ENCODE peak calls at places on chromosomes 4 and X, in nine cellular contexts. Y is stimulated activated CD8-positive, alpha-beta memory T cell treated with anti-CD3 and anti-CD28 coated beads, Interleukin-15, amount 100 ng/mL, for 24 hours; P is kidney glomerular epithelial cell; D is EH; J is neuronal stem cell; C is activated naive CD4-positive, alpha-beta T cell treated with anti-CD3 and anti-CD28 coated beads for 36 hours; X is OCI-LY7; K is ELR; L is activated B cell treated with CpG ODN at 0.5 μM for 24 hours. T is an unnamed sample.

GRCh38 chr4:112514449-112515277 is 1.3 kb downstream of the NEUROG2 start:
- DNase-seq in Y (no peak), P (no peak), D (no peak), J (peak), C (peak), X (peak), K (no peak), L (no peak), T (no peak)

GRCh38 chr4:168797176-168797575 is 212.9 kb downstream of the CBR4 start:
- DNase-seq in Y (no peak), P (peak), D (peak), J (no peak), C (no peak), X (no peak), K (peak), L (no peak), T (no peak)

GRCh38 chr4:17066972-17067371 is 168.5 kb upstream of the LDB2 start:
- DNase-seq in Y (no peak), P (peak), D (peak), J (no peak), C (no peak), X (no peak), K (peak), L (no peak), T (no peak)

GRCh38 chr4:129335263-129335662 is 239.3 kb downstream of the C4orf33 start:
- DNase-seq in Y (no peak), P (no peak), D (no peak), J (no peak), C (no peak), X (no peak), K (no peak), L (no peak), T (no peak)

GRCh38 chr4:142663828-142664227 is 182.3 kb downstream of the INPP4B start:
- DNase-seq in Y (no peak), P (no peak), D (peak), J (no peak), C (no peak), X (no peak), K (peak), L (no peak), T (no peak)

GRCh38 chr4:182215171-182215570 is 28.0 kb upstream of the TENM3 start:
- DNase-seq in Y (no peak), P (no peak), D (no peak), J (no peak), C (no peak), X (no peak), K (no peak), L (no peak), T (no peak)

GRCh38 chr4:37424753-37425152 is 180.2 kb downstream of the NWD2 start:
- DNase-seq in Y (no peak), P (no peak), D (no peak), J (no peak), C (no peak), X (no peak), K (no peak), L (no peak), T (no peak)

GRCh38 chr4:102473476-102473875 is 27.7 kb upstream of the NFKB1 start:
- DNase-seq in Y (no peak), P (no peak), D (no peak), J (no peak), C (no peak), X (no peak), K (no peak), L (no peak), T (no peak)

GRCh38 chr4:133683967-133684366 is 517.6 kb downstream of the PABPC4L start:
- DNase-seq in Y (no peak), P (no peak), D (no peak), J (no peak), C (no peak), X (no peak), K (no peak), L (no peak), T (no peak)

GRCh38 chr4:185742766-185743165 is 69.2 kb downstream of the SORBS2 start:
- DNase-seq in Y (no peak), P (no peak), D (no peak), J (no peak), C (no peak), X (no peak), K (peak), L (no peak), T (no peak)

GRCh38 chrX:103613362-103613761 is 5.6 kb downstream of the TCEAL3 start:
- DNase-seq in Y (no peak), P (no peak), D (peak), J (no peak), C (no peak), X (no peak), K (peak), L (no peak), T (no peak)

GRCh38 chr4:183300070-183300469 is 20.0 kb downstream of the CLDN22 start:
- DNase-seq in Y (no peak), P (no peak), D (peak), J (no peak), C (no peak), X (no peak), K (peak), L (no peak), T (no peak)

GRCh38 chr4:165299399-165300060 is 27.9 kb upstream of the MSMO1 start:
- DNase-seq in Y (no peak), P (no peak), D (no peak), J (no peak), C (no peak), X (no peak), K (no peak), L (no peak), T (no peak)

GRCh38 chr4:54041100-54041499 is 23.3 kb downstream of the CHIC2 start:
- DNase-seq in Y (no peak), P (no peak), D (no peak), J (no peak), C (no peak), X (no peak), K (no peak), L (no peak), T (no peak)

GRCh38 chr4:129561886-129562285 is 465.9 kb downstream of the C4orf33 start:
- DNase-seq in Y (no peak), P (no peak), D (no peak), J (no peak), C (no peak), X (no peak), K (peak), L (no peak), T (no peak)

GRCh38 chr4:73068496-73069337 is 799 bp downstream of the COX18 start:
- DNase-seq in Y (no peak), P (peak), D (peak), J (no peak), C (no peak), X (peak), K (peak), L (no peak), T (no peak)

GRCh38 chrX:153974003-153974725 is 1.6 kb downstream of the TMEM187 start:
- DNase-seq in Y (no peak), P (no peak), D (no peak), J (no peak), C (no peak), X (peak), K (no peak), L (no peak), T (no peak)

T was measured in type B pancreatic cell.